ENCODE peak calls at places on chromosomes 1 and 21, in ten cellular contexts. B is HFFc6; X is heart left ventricle; D is type B pancreatic cell; I is central memory CD4-positive, alpha-beta T cell; C is iPS-NIHi11; W is SK-N-DZ; L is RPMI8226; G is skeletal muscle cell; J is brain microvascular endothelial cell. K is an unnamed sample.
A peak's percentile ranks its signal among the peaks of the same experiment; 100 is the strongest.

GRCh38 chr1:216984536-216984935 is 261.3 kb upstream of the ESRRG start:
- DNase-seq in B (no peak), X (no peak), D (no peak), I (no peak), C (no peak), W (no peak), L (peak; percentile 83), G (no peak), J (no peak), K (no peak)

GRCh38 chr1:11350265-11350664 is 77.3 kb downstream of the UBIAD1 start:
- DNase-seq in B (no peak), X (no peak), D (no peak), I (no peak), C (no peak), W (no peak), L (no peak), G (no peak), J (no peak), K (no peak)

GRCh38 chr1:54812801-54813478 is 11.8 kb upstream of the TTC22 start:
- DNase-seq in B (no peak), X (no peak), D (peak; percentile 52), I (no peak), C (no peak), W (no peak), L (no peak), G (no peak), J (no peak), K (no peak)

GRCh38 chr21:45401054-45401518 is 3.9 kb upstream of the COL18A1 start:
- DNase-seq in B (no peak), X (no peak), D (no peak), I (no peak), C (no peak), W (no peak), L (no peak), G (no peak), J (no peak), K (no peak)

GRCh38 chr1:15526021-15526489 is 593 bp upstream of the DNAJC16 start:
- DNase-seq in B (no peak), X (no peak), D (no peak), I (no peak), C (no peak), W (no peak), L (peak; percentile 26), G (no peak), J (no peak), K (no peak)

GRCh38 chr1:87683557-87683956 is 354.9 kb downstream of the LMO4 start:
- DNase-seq in B (no peak), X (no peak), D (no peak), I (no peak), C (no peak), W (no peak), L (no peak), G (no peak), J (no peak), K (no peak)

GRCh38 chr1:224635356-224635755 is 19.2 kb downstream of the CNIH3 start:
- DNase-seq in B (peak; percentile 93), X (no peak), D (no peak), I (no peak), C (no peak), W (no peak), L (no peak), G (no peak), J (peak; percentile 86), K (no peak)

GRCh38 chr1:243364866-243365265 is 109.0 kb downstream of the SDCCAG8 start:
- DNase-seq in B (no peak), X (no peak), D (no peak), I (no peak), C (no peak), W (no peak), L (no peak), G (no peak), J (no peak), K (no peak)

GRCh38 chr1:231446138-231446537 is 24.1 kb upstream of the EGLN1 start:
- DNase-seq in B (no peak), X (no peak), D (no peak), I (no peak), C (no peak), W (peak; percentile 69), L (no peak), G (no peak), J (no peak), K (no peak)

GRCh38 chr1:40092811-40093617 is 4.0 kb downstream of the PPT1 start:
- DNase-seq in B (no peak), X (no peak), D (no peak), I (no peak), C (no peak), W (no peak), L (no peak), G (no peak), J (no peak), K (no peak)

GRCh38 chr1:65412984-65413375 is 7.5 kb upstream of the LEPR start:
- DNase-seq in B (peak; percentile 85), X (no peak), D (no peak), I (no peak), C (no peak), W (no peak), L (no peak), G (no peak), J (peak; percentile 37), K (no peak)

GRCh38 chr1:196577386-196577785 is 30.9 kb downstream of the KCNT2 start:
- DNase-seq in B (no peak), X (no peak), D (no peak), I (no peak), C (peak; percentile 7), W (no peak), L (no peak), G (no peak), J (no peak), K (no peak)

GRCh38 chr1:222240536-222241181 is 307.2 kb downstream of the HHIPL2 start:
- DNase-seq in B (peak; percentile 41), X (no peak), D (no peak), I (no peak), C (no peak), W (no peak), L (no peak), G (peak; percentile 21), J (peak; percentile 6), K (no peak)

GRCh38 chr1:30908446-30908885 is at the start of gene SDC3:
- DNase-seq in B (no peak), X (peak; percentile 73), D (no peak), I (no peak), C (peak; percentile 78), W (no peak), L (peak; percentile 61), G (no peak), J (no peak), K (no peak)

GRCh38 chr1:26122988-26123973 is 11.7 kb downstream of the PDIK1L start:
- DNase-seq in B (peak; percentile 54), X (no peak), D (no peak), I (no peak), C (no peak), W (no peak), L (no peak), G (no peak), J (peak; percentile 70), K (no peak)

GRCh38 chr1:109793089-109793485 is 29.4 kb upstream of the EPS8L3 start:
- DNase-seq in B (no peak), X (no peak), D (peak; percentile 24), I (no peak), C (no peak), W (no peak), L (no peak), G (no peak), J (no peak), K (no peak)

GRCh38 chr1:10459185-10459584 is 9.4 kb downstream of the CORT start:
- DNase-seq in B (peak; percentile 72), X (no peak), D (no peak), I (no peak), C (no peak), W (no peak), L (no peak), G (peak; percentile 49), J (peak; percentile 67), K (no peak)

GRCh38 chr1:29381426-29381825 is 145.1 kb downstream of the PTPRU start:
- DNase-seq in B (no peak), X (no peak), D (no peak), I (no peak), C (no peak), W (no peak), L (peak; percentile 1), G (no peak), J (no peak), K (no peak)

GRCh38 chr1:213381572-213382084 is 330.6 kb downstream of the RPS6KC1 start:
- DNase-seq in B (no peak), X (no peak), D (no peak), I (no peak), C (no peak), W (no peak), L (no peak), G (no peak), J (peak; percentile 3), K (no peak)

GRCh38 chr1:46647611-46648010 is 20.6 kb downstream of the ATPAF1 start:
- DNase-seq in B (no peak), X (no peak), D (no peak), I (no peak), C (no peak), W (no peak), L (no peak), G (no peak), J (no peak), K (no peak)

GRCh38 chr1:155175281-155175926 is 1.8 kb downstream of the TRIM46 start:
- DNase-seq in B (no peak), X (no peak), D (no peak), I (no peak), C (no peak), W (peak; percentile 65), L (peak; percentile 2), G (no peak), J (no peak), K (no peak)

GRCh38 chr1:225973158-225973557 is 26.0 kb downstream of the SDE2 start:
- DNase-seq in B (no peak), X (no peak), D (no peak), I (no peak), C (peak; percentile 39), W (peak; percentile 29), L (no peak), G (no peak), J (no peak), K (no peak)

GRCh38 chr1:106717561-106717960 is 338.9 kb upstream of the PRMT6 start:
- DNase-seq in B (no peak), X (no peak), D (no peak), I (no peak), C (no peak), W (peak; percentile 2), L (no peak), G (no peak), J (no peak), K (no peak)

GRCh38 chr1:164380893-164381292 is 178.1 kb upstream of the PBX1 start:
- DNase-seq in B (no peak), X (no peak), D (no peak), I (no peak), C (peak; percentile 10), W (no peak), L (no peak), G (no peak), J (peak; percentile 9), K (no peak)

GRCh38 chr21:40271169-40271568 is 403.9 kb downstream of the PCP4 start:
- DNase-seq in B (no peak), X (no peak), D (no peak), I (no peak), C (peak; percentile 16), W (no peak), L (no peak), G (no peak), J (no peak), K (no peak)

GRCh38 chr1:160083968-160084770 is 2.8 kb downstream of the KCNJ9 start:
- DNase-seq in B (no peak), X (peak; percentile 81), D (no peak), I (peak; percentile 61), C (peak; percentile 89), W (peak; percentile 54), L (peak; percentile 92), G (no peak), J (no peak), K (peak; percentile 90)

GRCh38 chr1:224587051-224587450 is 29.1 kb upstream of the CNIH3 start:
- DNase-seq in B (no peak), X (no peak), D (no peak), I (no peak), C (no peak), W (no peak), L (no peak), G (no peak), J (no peak), K (no peak)

GRCh38 chr1:173193639-173194038 is 13.5 kb downstream of the TNFSF4 start:
- DNase-seq in B (peak; percentile 86), X (no peak), D (no peak), I (no peak), C (no peak), W (no peak), L (no peak), G (peak; percentile 60), J (peak; percentile 89), K (no peak)

K was measured in 8988T.